ENCODE peak calls at places on chromosome 21, in four cellular contexts. M, W, Q and F are unnamed samples.

GRCh38 chr21:38323721-38324591 is 67.2 kb downstream of the KCNJ15 start:
- DNase-seq in M (no peak), W (no peak), Q (no peak), F (no peak)

GRCh38 chr21:35075546-35075945 is 26.4 kb upstream of the RUNX1 start:
- DNase-seq in Q (no peak), W (no peak), M (no peak), F (no peak)

GRCh38 chr21:38959686-38960049 is 153.9 kb downstream of the ETS2 start:
- DNase-seq in M (no peak), W (no peak), Q (no peak), F (no peak)

GRCh38 chr21:46161800-46162592 is 6.6 kb upstream of the FTCD start:
- DNase-seq in M (no peak), Q (no peak), W (peak; percentile 39), F (no peak)

GRCh38 chr21:19261731-19262367 is 858.3 kb upstream of the TMPRSS15 start:
- DNase-seq in W (no peak), Q (no peak), M (no peak), F (no peak)

GRCh38 chr21:16455978-16456377 is 726.2 kb downstream of the USP25 start:
- DNase-seq in W (no peak), M (no peak), Q (no peak), F (no peak)

GRCh38 chr21:38930838-38931237 is 125.1 kb downstream of the ETS2 start:
- DNase-seq in Q (no peak), M (no peak), W (no peak), F (no peak)

GRCh38 chr21:21968810-21969588 is 970.8 kb downstream of the NCAM2 start:
- DNase-seq in W (no peak), Q (no peak), M (no peak), F (no peak)

GRCh38 chr21:38628426-38628825 is 130.1 kb upstream of the ERG start:
- DNase-seq in Q (no peak), W (no peak), M (no peak), F (peak; percentile 2)

GRCh38 chr21:31927872-31928476 is 55.2 kb downstream of the HUNK start:
- DNase-seq in W (no peak), Q (no peak), M (no peak), F (no peak)

GRCh38 chr21:37915516-37915915 is 741 bp downstream of the KCNJ6 start:
- DNase-seq in W (peak; percentile 65), Q (no peak), M (no peak), F (no peak)

GRCh38 chr21:32448803-32449594 is 36.5 kb downstream of the EVA1C start:
- DNase-seq in M (no peak), Q (no peak), W (no peak), F (no peak)

GRCh38 chr21:35571910-35572309 is 488.4 kb downstream of the SETD4 start:
- DNase-seq in M (no peak), W (no peak), Q (no peak), F (no peak)

GRCh38 chr21:25330266-25330665 is 277.0 kb downstream of the MRPL39 start:
- DNase-seq in W (no peak), Q (no peak), M (no peak), F (no peak)

GRCh38 chr21:15210235-15210678 is 145.5 kb upstream of the NRIP1 start:
- DNase-seq in Q (no peak), M (peak; percentile 38), W (no peak), F (peak; percentile 92)

GRCh38 chr21:36471254-36471723 is 8.6 kb downstream of the CLDN14 start:
- DNase-seq in W (no peak), M (no peak), Q (no peak), F (peak; percentile 40)

GRCh38 chr21:42414928-42415769 is 11.4 kb downstream of the UBASH3A start:
- DNase-seq in Q (peak; percentile 63), M (peak; percentile 64), W (no peak), F (no peak)

GRCh38 chr21:42414553-42414927 is 10.8 kb downstream of the UBASH3A start:
- DNase-seq in M (no peak), Q (no peak), W (no peak), F (no peak)

GRCh38 chr21:42413093-42413492 is 9.4 kb downstream of the UBASH3A start:
- DNase-seq in M (no peak), Q (no peak), W (no peak), F (no peak)

GRCh38 chr21:42413500-42413899 is 9.8 kb downstream of the UBASH3A start:
- DNase-seq in M (no peak), W (no peak), Q (no peak), F (no peak)

DNA sequence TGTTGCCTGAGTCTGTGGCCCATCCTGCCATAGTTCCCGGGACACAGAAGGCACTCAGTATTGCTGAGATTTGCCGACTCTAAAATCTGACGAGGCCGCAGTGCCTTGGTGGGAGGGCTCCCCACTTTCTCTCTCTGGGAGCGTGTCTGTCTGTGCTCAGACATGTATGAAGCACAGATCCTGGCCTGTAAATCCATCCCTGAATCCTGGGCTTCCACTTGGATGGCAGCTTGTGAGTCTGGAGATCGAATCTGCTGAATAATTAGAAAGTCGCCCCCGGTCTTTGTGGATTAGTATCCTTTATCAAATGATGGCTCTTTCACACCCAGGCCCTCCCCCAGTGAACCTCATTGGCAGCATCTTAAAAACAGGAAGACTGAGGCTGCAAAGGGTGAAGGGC is 10.4 kb downstream of the UBASH3A start:
- DNase-seq in Q (no peak), W (no peak), M (no peak), F (no peak)
- TF ChIP-seq FOSL1 in Q (no peak), W (no peak), M (no peak), F (no peak)

GRCh38 chr21:43313939-43314405 is 113.0 kb downstream of the SIK1 start:
- DNase-seq in W (no peak), M (no peak), Q (no peak), F (no peak)

GRCh38 chr21:43313221-43313938 is 113.6 kb downstream of the SIK1 start:
- DNase-seq in W (no peak), Q (no peak), M (no peak), F (no peak)

GRCh38 chr21:43312751-43313169 is 114.2 kb downstream of the SIK1 start:
- DNase-seq in W (no peak), Q (no peak), M (no peak), F (peak; percentile 44)

GRCh38 chr21:43312011-43312410 is 114.9 kb downstream of the SIK1 start:
- DNase-seq in W (no peak), Q (no peak), M (no peak), F (no peak)

GRCh38 chr21:43311303-43311817 is 115.6 kb downstream of the SIK1 start:
- DNase-seq in Q (no peak), W (no peak), M (no peak), F (peak; percentile 68)
- TF ChIP-seq FOSL1 in Q (no peak), W (no peak), M (no peak), F (no peak)

GRCh38 chr21:26847951-26848350 is 2.7 kb upstream of the ADAMTS1 start:
- DNase-seq in M (no peak), Q (no peak), W (no peak), F (no peak)

GRCh38 chr21:26845750-26846035 is 484 bp upstream of the ADAMTS1 start:
- DNase-seq in Q (no peak), W (no peak), M (no peak), F (no peak)

GRCh38 chr21:26845066-26845749 is at the start of gene ADAMTS1:
- DNase-seq in M (no peak), W (peak; percentile 91), Q (no peak), F (peak; percentile 4)

GRCh38 chr21:26844258-26845065 is 747 bp downstream of the ADAMTS1 start:
- DNase-seq in W (peak; percentile 71), M (no peak), Q (no peak), F (no peak)

DNA sequence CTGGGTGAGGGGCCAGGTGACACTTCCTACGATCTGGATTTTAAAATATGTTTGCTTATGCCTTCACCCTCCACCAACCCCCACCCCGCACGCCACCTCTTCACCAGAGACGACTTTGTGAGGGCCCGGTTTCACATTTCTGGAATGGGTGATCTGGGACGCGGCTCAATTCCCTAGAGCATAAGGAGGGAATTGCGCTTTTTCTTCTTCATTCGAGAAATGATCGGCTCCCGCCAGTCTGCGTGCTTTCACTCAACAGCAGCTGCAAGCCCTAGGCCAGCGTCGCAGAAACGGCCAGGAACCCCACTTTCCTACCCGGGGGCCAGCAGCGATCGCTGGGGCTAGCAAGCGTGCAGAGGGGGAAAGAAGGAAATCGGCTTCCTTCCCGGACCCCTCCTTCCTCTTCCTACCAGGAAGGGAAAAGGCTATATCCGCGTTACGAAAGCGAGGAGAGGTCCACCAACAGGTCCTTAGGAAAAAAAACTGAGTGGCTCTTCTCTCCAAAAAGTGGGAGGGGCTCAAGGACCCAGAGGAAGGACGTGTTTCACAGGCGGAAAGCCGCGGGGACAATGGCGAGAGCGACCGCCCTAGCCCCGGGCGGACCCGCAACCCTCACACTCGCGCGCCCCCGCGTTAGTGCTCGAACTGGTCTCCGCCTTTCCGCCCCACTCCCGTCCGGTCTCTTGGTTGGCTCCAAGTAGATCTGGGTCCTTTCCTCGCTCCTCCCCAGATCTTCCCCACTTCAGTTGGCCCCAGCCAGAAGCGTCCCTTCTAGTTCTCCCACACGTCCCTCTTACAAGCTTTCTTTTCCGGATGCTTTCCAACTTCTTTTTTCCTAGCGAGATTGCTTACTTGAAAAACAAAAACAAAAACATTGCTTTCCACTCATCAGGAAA is 1.1 kb upstream of the ADAMTS1 start:
- DNase-seq in M (no peak), W (peak; percentile 76), Q (no peak), F (no peak)
- TF ChIP-seq FOSL1 in M (no peak), W (no peak), Q (no peak), F (no peak)

GRCh38 chr21:42983869-42984268 is 9.5 kb downstream of the PKNOX1 start:
- DNase-seq in W (no peak), Q (no peak), M (no peak), F (no peak)

GRCh38 chr21:42980312-42980958 is 6.1 kb downstream of the PKNOX1 start:
- DNase-seq in M (no peak), Q (no peak), W (no peak), F (no peak)

GRCh38 chr21:42983102-42983501 is 8.7 kb downstream of the PKNOX1 start:
- DNase-seq in Q (no peak), M (no peak), W (no peak), F (no peak)

GRCh38 chr21:42981862-42982261 is 7.5 kb downstream of the PKNOX1 start:
- DNase-seq in Q (no peak), W (no peak), M (no peak), F (no peak)

DNA sequence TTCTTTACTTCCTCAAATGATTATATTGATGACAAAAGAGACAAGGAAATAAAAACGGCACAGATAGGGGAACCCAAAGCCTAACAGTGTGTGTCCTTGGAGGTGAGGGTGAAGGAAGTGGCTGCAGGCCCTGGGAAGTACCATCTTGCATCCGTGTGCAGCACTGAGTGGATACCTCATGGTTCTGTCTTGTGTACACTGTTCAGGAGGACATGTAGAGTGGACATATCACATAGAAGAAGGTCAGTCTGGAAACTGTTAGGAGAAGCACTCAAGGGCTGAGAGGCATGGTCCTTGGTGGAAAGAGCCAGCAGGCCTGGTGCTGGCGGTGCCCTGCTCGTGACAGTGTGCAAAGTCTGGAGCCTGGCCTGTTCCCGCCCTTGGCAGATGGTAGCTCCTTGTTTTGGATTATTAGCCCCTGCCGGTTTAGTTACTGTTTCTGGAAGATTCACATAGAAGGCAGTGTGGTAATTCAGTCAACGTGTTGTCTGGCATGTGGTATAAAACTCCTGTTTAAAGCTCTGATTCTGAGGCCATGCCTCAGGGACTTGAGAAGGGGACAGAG is 6.7 kb downstream of the PKNOX1 start:
- DNase-seq in M (no peak), W (no peak), Q (no peak), F (no peak)
- TF ChIP-seq FOSL1 in M (no peak), W (no peak), Q (no peak), F (no peak)

DNA sequence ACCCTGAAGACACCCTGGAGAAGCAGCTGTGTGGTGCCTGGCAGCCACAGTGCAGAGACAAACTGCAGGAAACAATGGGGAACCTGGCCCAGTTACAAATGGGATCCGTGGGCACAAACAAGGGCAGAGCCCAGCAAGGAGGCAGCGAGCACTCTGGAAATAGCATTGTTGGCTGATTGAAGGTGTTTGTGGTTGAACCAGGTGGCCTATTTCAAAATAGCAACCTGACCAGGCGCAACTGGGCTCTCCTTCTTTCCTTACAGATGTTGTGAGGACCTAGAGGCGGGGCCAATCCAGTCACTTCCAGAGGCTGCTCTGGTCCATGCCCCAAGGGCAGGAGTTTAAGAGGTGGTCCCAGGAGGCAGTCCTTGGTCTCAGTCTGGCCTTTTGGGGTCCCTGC is 21.7 kb upstream of the ZBTB21 start:
- DNase-seq in W (no peak), Q (no peak), M (no peak), F (no peak)
- TF ChIP-seq FOSL1 in W (no peak), Q (no peak), M (no peak), F (no peak)